ENCODE peak calls at places on chromosomes 11 and 22, in five cellular contexts. One of them, this sample, is unnamed.

GRCh38 chr11:62337682-62338181 is 484 bp downstream of the ASRGL1 start:
- DNase-seq in HCT116: no peak
- DNase-seq in stomach: peak
- DNase-seq in endothelial cell of umbilical vein: peak
- DNase-seq in SK-N-SH: peak
- DNase-seq in this sample: no peak

GRCh38 chr11:119484741-119485605 is 62.0 kb upstream of the THY1 start:
- DNase-seq in HCT116: no peak
- DNase-seq in stomach: peak
- DNase-seq in endothelial cell of umbilical vein: no peak
- DNase-seq in SK-N-SH: no peak
- DNase-seq in this sample: no peak

GRCh38 chr11:106691807-106692365 is 326.4 kb downstream of the GUCY1A2 start:
- DNase-seq in HCT116: no peak
- DNase-seq in stomach: no peak
- DNase-seq in endothelial cell of umbilical vein: no peak
- DNase-seq in SK-N-SH: no peak
- DNase-seq in this sample: no peak

GRCh38 chr11:1570896-1571759 is 943 bp downstream of the DUSP8 start:
- DNase-seq in HCT116: no peak
- DNase-seq in stomach: no peak
- DNase-seq in endothelial cell of umbilical vein: no peak
- DNase-seq in SK-N-SH: peak
- DNase-seq in this sample: no peak

GRCh38 chr11:67253872-67254624 is 12.2 kb upstream of the GRK2 start:
- DNase-seq in HCT116: no peak
- DNase-seq in stomach: no peak
- DNase-seq in endothelial cell of umbilical vein: no peak
- DNase-seq in SK-N-SH: no peak
- DNase-seq in this sample: no peak

GRCh38 chr22:41229730-41230398 is 10.9 kb downstream of the CHADL start:
- DNase-seq in HCT116: no peak
- DNase-seq in stomach: no peak
- DNase-seq in endothelial cell of umbilical vein: peak
- DNase-seq in SK-N-SH: no peak
- DNase-seq in this sample: no peak

GRCh38 chr11:134101292-134101691 is 32.4 kb downstream of the JAM3 start:
- DNase-seq in HCT116: no peak
- DNase-seq in stomach: no peak
- DNase-seq in endothelial cell of umbilical vein: no peak
- DNase-seq in SK-N-SH: no peak
- DNase-seq in this sample: no peak

GRCh38 chr22:43060213-43060612 is 29.0 kb downstream of the TTLL1 start:
- DNase-seq in HCT116: no peak
- DNase-seq in stomach: peak
- DNase-seq in endothelial cell of umbilical vein: peak
- DNase-seq in SK-N-SH: peak
- DNase-seq in this sample: no peak

GRCh38 chr11:35179466-35180135 is 40.6 kb downstream of the CD44 start:
- DNase-seq in HCT116: no peak
- DNase-seq in stomach: no peak
- DNase-seq in endothelial cell of umbilical vein: no peak
- DNase-seq in SK-N-SH: no peak
- DNase-seq in this sample: no peak

GRCh38 chr22:27726726-27727449 is 74.7 kb downstream of the MN1 start:
- DNase-seq in HCT116: no peak
- DNase-seq in stomach: peak
- DNase-seq in endothelial cell of umbilical vein: peak
- DNase-seq in SK-N-SH: no peak
- DNase-seq in this sample: peak

GRCh38 chr11:129163714-129164164 is 28.4 kb downstream of the ARHGAP32 start:
- DNase-seq in HCT116: no peak
- DNase-seq in stomach: no peak
- DNase-seq in endothelial cell of umbilical vein: no peak
- DNase-seq in SK-N-SH: no peak
- DNase-seq in this sample: no peak

GRCh38 chr11:108388576-108388975 is 78.8 kb downstream of the C11orf65 start:
- DNase-seq in HCT116: no peak
- DNase-seq in stomach: no peak
- DNase-seq in endothelial cell of umbilical vein: no peak
- DNase-seq in SK-N-SH: no peak
- DNase-seq in this sample: no peak

GRCh38 chr22:20532256-20532993 is 25.0 kb downstream of the MED15 start:
- DNase-seq in HCT116: no peak
- DNase-seq in stomach: no peak
- DNase-seq in endothelial cell of umbilical vein: no peak
- DNase-seq in SK-N-SH: no peak
- DNase-seq in this sample: no peak

GRCh38 chr11:95279921-95280861 is 49.2 kb upstream of the SESN3 start:
- DNase-seq in HCT116: no peak
- DNase-seq in stomach: no peak
- DNase-seq in endothelial cell of umbilical vein: no peak
- DNase-seq in SK-N-SH: peak
- DNase-seq in this sample: no peak

GRCh38 chr11:128800871-128801417 is 66.2 kb downstream of the KCNJ1 start:
- DNase-seq in HCT116: no peak
- DNase-seq in stomach: no peak
- DNase-seq in endothelial cell of umbilical vein: no peak
- DNase-seq in SK-N-SH: no peak
- DNase-seq in this sample: no peak

GRCh38 chr11:61639816-61640443 is 40.3 kb upstream of the DAGLA start:
- DNase-seq in HCT116: no peak
- DNase-seq in stomach: no peak
- DNase-seq in endothelial cell of umbilical vein: no peak
- DNase-seq in SK-N-SH: no peak
- DNase-seq in this sample: no peak

GRCh38 chr22:39504071-39504470 is 2.0 kb downstream of the MIEF1 start:
- DNase-seq in HCT116: no peak
- DNase-seq in stomach: no peak
- DNase-seq in endothelial cell of umbilical vein: no peak
- DNase-seq in SK-N-SH: no peak
- DNase-seq in this sample: no peak

GRCh38 chr22:30908051-30908461 is 60.5 kb downstream of the MORC2 start:
- DNase-seq in HCT116: no peak
- DNase-seq in stomach: no peak
- DNase-seq in endothelial cell of umbilical vein: no peak
- DNase-seq in SK-N-SH: no peak
- DNase-seq in this sample: no peak

GRCh38 chr22:31085493-31085824 is 4.3 kb downstream of the SMTN start:
- DNase-seq in HCT116: no peak
- DNase-seq in stomach: no peak
- DNase-seq in endothelial cell of umbilical vein: no peak
- DNase-seq in SK-N-SH: no peak
- DNase-seq in this sample: no peak

GRCh38 chr11:6315811-6316425 is 4.4 kb downstream of the CAVIN3 start:
- DNase-seq in HCT116: peak
- DNase-seq in stomach: peak
- DNase-seq in endothelial cell of umbilical vein: peak
- DNase-seq in SK-N-SH: peak
- DNase-seq in this sample: no peak

GRCh38 chr22:31055322-31056159 is 25.6 kb upstream of the SMTN start:
- DNase-seq in HCT116: no peak
- DNase-seq in stomach: peak
- DNase-seq in endothelial cell of umbilical vein: peak
- DNase-seq in SK-N-SH: peak
- DNase-seq in this sample: peak

GRCh38 chr11:68396526-68396925 is 64.0 kb upstream of the PPP6R3 start:
- DNase-seq in HCT116: no peak
- DNase-seq in stomach: no peak
- DNase-seq in endothelial cell of umbilical vein: no peak
- DNase-seq in SK-N-SH: no peak
- DNase-seq in this sample: no peak

GRCh38 chr11:88552377-88553029 is 215.0 kb upstream of the CTSC start:
- DNase-seq in HCT116: peak
- DNase-seq in stomach: peak
- DNase-seq in endothelial cell of umbilical vein: no peak
- DNase-seq in SK-N-SH: peak
- DNase-seq in this sample: no peak

GRCh38 chr11:117643606-117644300 is 153.3 kb downstream of the DSCAML1 start:
- DNase-seq in HCT116: no peak
- DNase-seq in stomach: no peak
- DNase-seq in endothelial cell of umbilical vein: no peak
- DNase-seq in SK-N-SH: no peak
- DNase-seq in this sample: no peak

GRCh38 chr11:107689317-107690202 is 22.3 kb downstream of the SLN start:
- DNase-seq in HCT116: peak
- DNase-seq in stomach: peak
- DNase-seq in endothelial cell of umbilical vein: peak
- DNase-seq in SK-N-SH: peak
- DNase-seq in this sample: peak

GRCh38 chr11:119795231-119795630 is 66.2 kb upstream of the NECTIN1 start:
- DNase-seq in HCT116: no peak
- DNase-seq in stomach: no peak
- DNase-seq in endothelial cell of umbilical vein: no peak
- DNase-seq in SK-N-SH: no peak
- DNase-seq in this sample: no peak

GRCh38 chr11:795638-796564 is 2.2 kb downstream of the SLC25A22 start:
- DNase-seq in HCT116: no peak
- DNase-seq in stomach: peak
- DNase-seq in endothelial cell of umbilical vein: peak
- DNase-seq in SK-N-SH: peak
- DNase-seq in this sample: no peak

GRCh38 chr11:43135966-43136534 is 175.7 kb upstream of the API5 start:
- DNase-seq in HCT116: no peak
- DNase-seq in stomach: no peak
- DNase-seq in endothelial cell of umbilical vein: no peak
- DNase-seq in SK-N-SH: no peak
- DNase-seq in this sample: no peak

GRCh38 chr11:126790550-126790981 is 210.0 kb downstream of the KIRREL3 start:
- DNase-seq in HCT116: no peak
- DNase-seq in stomach: no peak
- DNase-seq in endothelial cell of umbilical vein: peak
- DNase-seq in SK-N-SH: no peak
- DNase-seq in this sample: no peak

GRCh38 chr11:85961930-85962363 is 106.8 kb downstream of the CCDC83 start:
- DNase-seq in HCT116: no peak
- DNase-seq in stomach: no peak
- DNase-seq in endothelial cell of umbilical vein: peak
- DNase-seq in SK-N-SH: no peak
- DNase-seq in this sample: no peak

GRCh38 chr11:12685229-12685628 is 11.0 kb downstream of the TEAD1 start:
- DNase-seq in HCT116: no peak
- DNase-seq in stomach: no peak
- DNase-seq in endothelial cell of umbilical vein: no peak
- DNase-seq in SK-N-SH: no peak
- DNase-seq in this sample: no peak

GRCh38 chr11:12686246-12687060 is 12.2 kb downstream of the TEAD1 start:
- DNase-seq in HCT116: no peak
- DNase-seq in stomach: no peak
- DNase-seq in endothelial cell of umbilical vein: peak
- DNase-seq in SK-N-SH: no peak
- DNase-seq in this sample: no peak

GRCh38 chr11:12687740-12688139 is 13.5 kb downstream of the TEAD1 start:
- DNase-seq in HCT116: no peak
- DNase-seq in stomach: no peak
- DNase-seq in endothelial cell of umbilical vein: no peak
- DNase-seq in SK-N-SH: no peak
- DNase-seq in this sample: no peak

GRCh38 chr11:12689029-12689755 is 15.0 kb downstream of the TEAD1 start:
- DNase-seq in HCT116: no peak
- DNase-seq in stomach: no peak
- DNase-seq in endothelial cell of umbilical vein: no peak
- DNase-seq in SK-N-SH: no peak
- DNase-seq in this sample: no peak

GRCh38 chr11:12687216-12687623 is 13.0 kb downstream of the TEAD1 start:
- DNase-seq in HCT116: no peak
- DNase-seq in stomach: no peak
- DNase-seq in endothelial cell of umbilical vein: no peak
- DNase-seq in SK-N-SH: no peak
- DNase-seq in this sample: no peak
- TF ChIP-seq POLR2AphosphoS5 in HCT116: no peak
- TF ChIP-seq POLR2AphosphoS5 in stomach: no peak
- TF ChIP-seq POLR2AphosphoS5 in endothelial cell of umbilical vein: no peak
- TF ChIP-seq POLR2AphosphoS5 in SK-N-SH: no peak
- TF ChIP-seq POLR2AphosphoS5 in this sample: no peak

GRCh38 chr11:64653388-64653973 is 62.5 kb downstream of the SLC22A12 start:
- DNase-seq in HCT116: no peak
- DNase-seq in stomach: no peak
- DNase-seq in endothelial cell of umbilical vein: no peak
- DNase-seq in SK-N-SH: no peak
- DNase-seq in this sample: no peak
- H3K4me3 ChIP-seq in HCT116: no peak
- H3K4me3 ChIP-seq in stomach: no peak
- H3K4me3 ChIP-seq in endothelial cell of umbilical vein: no peak
- H3K4me3 ChIP-seq in SK-N-SH: no peak
- H3K4me3 ChIP-seq in this sample: no peak

DNA sequence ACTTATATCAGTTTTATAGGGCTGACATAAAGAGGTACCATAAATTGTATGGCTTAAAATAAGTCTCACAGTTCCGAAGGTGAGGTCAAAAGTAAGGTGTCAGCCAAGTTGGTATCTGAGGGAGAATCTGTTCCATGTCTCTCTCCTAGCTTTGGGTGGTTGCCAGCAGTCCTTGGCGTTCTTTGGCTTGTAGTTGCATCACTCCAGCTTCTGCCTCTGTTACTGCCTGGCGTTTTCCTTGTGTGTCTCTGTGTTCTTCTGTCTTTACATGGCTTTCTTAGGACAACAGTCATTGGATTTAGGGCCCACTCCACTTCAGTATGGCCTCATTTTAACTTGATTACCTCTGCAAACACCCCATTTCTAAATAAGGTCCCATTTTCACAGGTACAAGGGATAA is 16.7 kb downstream of the MMP7 start:
- DNase-seq in HCT116: no peak
- DNase-seq in stomach: no peak
- DNase-seq in endothelial cell of umbilical vein: no peak
- DNase-seq in SK-N-SH: no peak
- DNase-seq in this sample: no peak
- TF ChIP-seq POLR2AphosphoS5 in HCT116: no peak
- TF ChIP-seq POLR2AphosphoS5 in stomach: no peak
- TF ChIP-seq POLR2AphosphoS5 in endothelial cell of umbilical vein: no peak
- TF ChIP-seq POLR2AphosphoS5 in SK-N-SH: no peak
- TF ChIP-seq POLR2AphosphoS5 in this sample: no peak

GRCh38 chr11:40328890-40329617 is 1130.4 kb downstream of the LRRC4C start:
- DNase-seq in HCT116: no peak
- DNase-seq in stomach: peak
- DNase-seq in endothelial cell of umbilical vein: peak
- DNase-seq in SK-N-SH: peak
- DNase-seq in this sample: no peak
- H3K4me3 ChIP-seq in HCT116: no peak
- H3K4me3 ChIP-seq in stomach: no peak
- H3K4me3 ChIP-seq in endothelial cell of umbilical vein: no peak
- H3K4me3 ChIP-seq in SK-N-SH: no peak
- H3K4me3 ChIP-seq in this sample: no peak

DNA sequence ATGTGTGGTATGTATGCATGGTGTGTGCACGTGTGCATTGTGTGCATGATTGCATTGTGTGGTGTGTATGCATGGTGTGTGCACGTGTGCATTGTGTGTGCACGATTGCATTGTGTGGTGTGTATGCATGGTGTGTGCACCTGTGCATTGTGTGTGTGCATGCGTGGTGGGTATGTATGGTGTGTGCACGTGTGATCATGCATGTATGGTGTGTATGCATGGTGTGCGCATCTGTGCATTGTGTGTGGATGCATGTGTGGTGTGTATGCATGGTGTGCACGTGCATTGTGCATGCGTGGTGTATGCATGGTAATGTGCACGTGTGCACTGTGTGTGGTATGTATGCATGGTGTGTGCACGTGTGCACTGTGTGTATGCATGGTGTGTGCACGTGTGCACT is 16.8 kb downstream of the ALG12 start:
- DNase-seq in HCT116: no peak
- DNase-seq in stomach: no peak
- DNase-seq in endothelial cell of umbilical vein: no peak
- DNase-seq in SK-N-SH: no peak
- DNase-seq in this sample: no peak
- TF ChIP-seq POLR2AphosphoS5 in HCT116: no peak
- TF ChIP-seq POLR2AphosphoS5 in stomach: no peak
- TF ChIP-seq POLR2AphosphoS5 in endothelial cell of umbilical vein: no peak
- TF ChIP-seq POLR2AphosphoS5 in SK-N-SH: no peak
- TF ChIP-seq POLR2AphosphoS5 in this sample: no peak